ENCODE peak calls at places on chromosome 15, in four cellular contexts. J, K, Q and W are unnamed samples.
A peak's percentile ranks its signal among the peaks of the same experiment; 100 is the strongest.

GRCh38 chr15:75167588-75168076 is 34.0 kb upstream of the C15orf39 start:
- DNase-seq in J (no peak), K (no peak), Q (no peak), W (no peak)

GRCh38 chr15:75659141-75659771 is 11.5 kb downstream of the SNX33 start:
- DNase-seq in J (no peak), K (no peak), Q (peak; percentile 21), W (no peak)

GRCh38 chr15:74133071-74133702 is 2.8 kb downstream of the ISLR2 start:
- DNase-seq in J (no peak), K (no peak), Q (no peak), W (no peak)

GRCh38 chr15:74184582-74185091 is 11.1 kb downstream of the ISLR start:
- DNase-seq in J (no peak), K (no peak), Q (no peak), W (no peak)

GRCh38 chr15:40536501-40536900 is 28.3 kb downstream of the CCDC32 start:
- DNase-seq in J (no peak), K (no peak), Q (no peak), W (no peak)

GRCh38 chr15:40269604-40270003 is 13.3 kb downstream of the ANKRD63 start:
- DNase-seq in J (no peak), K (no peak), Q (no peak), W (no peak)

GRCh38 chr15:44780608-44781007 is 44.3 kb downstream of the TRIM69 start:
- DNase-seq in J (no peak), K (no peak), Q (no peak), W (no peak)

GRCh38 chr15:64693134-64693533 is 82.3 kb downstream of the RBPMS2 start:
- DNase-seq in J (no peak), K (no peak), Q (no peak), W (no peak)

GRCh38 chr15:61401903-61402698 is 173.0 kb upstream of the RORA start:
- DNase-seq in J (no peak), K (no peak), Q (no peak), W (no peak)

GRCh38 chr15:49410660-49411059 is 12.4 kb upstream of the FGF7 start:
- DNase-seq in J (no peak), K (no peak), Q (no peak), W (no peak)

GRCh38 chr15:59457103-59457502 is 19.1 kb downstream of the FAM81A start:
- DNase-seq in J (no peak), K (no peak), Q (no peak), W (no peak)

GRCh38 chr15:36090276-36090946 is 489.0 kb upstream of the CDIN1 start:
- DNase-seq in J (no peak), K (no peak), Q (no peak), W (no peak)

GRCh38 chr15:68410466-68411200 is 21.3 kb downstream of the ITGA11 start:
- DNase-seq in J (no peak), K (no peak), Q (peak; percentile 4), W (no peak)

GRCh38 chr15:92930776-92931175 is 30.7 kb downstream of the CHD2 start:
- DNase-seq in J (no peak), K (no peak), Q (no peak), W (no peak)

GRCh38 chr15:64460737-64461576 is 579 bp downstream of the ZNF609 start:
- DNase-seq in J (peak; percentile 48), K (no peak), Q (peak; percentile 28), W (peak; percentile 19)

GRCh38 chr15:57697588-57697987 is 8.9 kb upstream of the POLR2M start:
- DNase-seq in J (no peak), K (no peak), Q (no peak), W (no peak)

GRCh38 chr15:64507293-64507802 is 47.0 kb downstream of the ZNF609 start:
- DNase-seq in J (peak; percentile 62), K (peak; percentile 8), Q (peak; percentile 68), W (no peak)

GRCh38 chr15:99566157-99566900 is 545 bp downstream of the MEF2A start:
- DNase-seq in J (peak; percentile 62), K (no peak), Q (peak; percentile 47), W (peak; percentile 24)

GRCh38 chr15:101022876-101023275 is 103.7 kb downstream of the LRRK1 start:
- DNase-seq in J (no peak), K (no peak), Q (no peak), W (no peak)

GRCh38 chr15:29568840-29569532 is 253.3 kb downstream of the TJP1 start:
- DNase-seq in J (peak; percentile 61), K (no peak), Q (no peak), W (no peak)

GRCh38 chr15:77013786-77014136 is 18.8 kb downstream of the PSTPIP1 start:
- DNase-seq in J (no peak), K (peak; percentile 54), Q (no peak), W (peak; percentile 74)

GRCh38 chr15:32909431-32909830 is 191.6 kb downstream of the GREM1 start:
- DNase-seq in J (no peak), K (no peak), Q (no peak), W (no peak)

GRCh38 chr15:71610991-71611720 is 199.2 kb upstream of the NR2E3 start:
- DNase-seq in J (no peak), K (no peak), Q (no peak), W (no peak)

GRCh38 chr15:72398648-72399047 is 543 bp downstream of the TMEM202 start:
- DNase-seq in J (no peak), K (no peak), Q (no peak), W (no peak)

GRCh38 chr15:38699633-38700230 is 135.1 kb upstream of the RASGRP1 start:
- DNase-seq in J (peak; percentile 49), K (peak; percentile 65), Q (no peak), W (peak; percentile 44)

GRCh38 chr15:62559049-62559733 is 394.1 kb upstream of the C2CD4B start:
- DNase-seq in J (no peak), K (no peak), Q (peak; percentile 74), W (no peak)

GRCh38 chr15:22979699-22980188 is 424 bp downstream of the CYFIP1 start:
- DNase-seq in J (peak; percentile 65), K (no peak), Q (peak; percentile 45), W (no peak)

GRCh38 chr15:50886611-50887350 is 21.7 kb upstream of the AP4E1 start:
- DNase-seq in J (no peak), K (no peak), Q (no peak), W (no peak)

GRCh38 chr15:73685981-73686380 is 1.8 kb downstream of the CD276 start:
- DNase-seq in J (no peak), K (no peak), Q (no peak), W (no peak)

GRCh38 chr15:73950479-73951043 is 24.3 kb downstream of the LOXL1 start:
- DNase-seq in J (no peak), K (no peak), Q (no peak), W (no peak)

GRCh38 chr15:27234593-27234992 is 263.6 kb downstream of the GABRG3 start:
- DNase-seq in J (no peak), K (no peak), Q (no peak), W (no peak)

GRCh38 chr15:56490461-56490860 is 25.5 kb upstream of the MNS1 start:
- DNase-seq in J (no peak), K (no peak), Q (no peak), W (no peak)

GRCh38 chr15:85689729-85690128 is 105.0 kb downstream of the KLHL25 start:
- DNase-seq in J (no peak), K (peak; percentile 72), Q (peak; percentile 50), W (peak; percentile 48)

GRCh38 chr15:48811325-48811938 is 563 bp upstream of the CEP152 start:
- DNase-seq in J (no peak), K (no peak), Q (no peak), W (no peak)

GRCh38 chr15:59828871-59829270 is 139.8 kb upstream of the BNIP2 start:
- DNase-seq in J (no peak), K (no peak), Q (no peak), W (no peak)